ENCODE peak calls at places on chromosomes 12 and 14, in eight cellular contexts. One of them, this sample, is unnamed.

GRCh38 chr12:68557011-68557715 is 53.5 kb upstream of the RAP1B start:
- DNase-seq in epithelial cell of esophagus: peak; percentile 79
- DNase-seq in astrocyte of the spinal cord: peak; percentile 80
- DNase-seq in CD8-positive, alpha-beta memory T cell: no peak
- DNase-seq in glomerular endothelial cell: no peak
- DNase-seq in CD4-positive, alpha-beta memory T cell: no peak
- DNase-seq in GM12878: no peak
- DNase-seq in hypothalamus: no peak
- DNase-seq in this sample: no peak

GRCh38 chr12:3236345-3237153 is 159.4 kb downstream of the TSPAN9 start:
- DNase-seq in astrocyte of the spinal cord: peak; percentile 62
- DNase-seq in hypothalamus: no peak
- DNase-seq in CD8-positive, alpha-beta memory T cell: no peak
- DNase-seq in glomerular endothelial cell: no peak
- DNase-seq in epithelial cell of esophagus: peak; percentile 78
- DNase-seq in CD4-positive, alpha-beta memory T cell: no peak
- DNase-seq in GM12878: no peak
- DNase-seq in this sample: no peak

GRCh38 chr14:20278414-20278813 is 27.3 kb downstream of the TTC5 start:
- DNase-seq in CD8-positive, alpha-beta memory T cell: no peak
- DNase-seq in GM12878: no peak
- DNase-seq in epithelial cell of esophagus: peak; percentile 51
- DNase-seq in hypothalamus: no peak
- DNase-seq in CD4-positive, alpha-beta memory T cell: no peak
- DNase-seq in astrocyte of the spinal cord: no peak
- DNase-seq in glomerular endothelial cell: peak; percentile 4
- DNase-seq in this sample: no peak

GRCh38 chr12:32583535-32583934 is 95.6 kb upstream of the DNM1L start:
- DNase-seq in epithelial cell of esophagus: no peak
- DNase-seq in CD4-positive, alpha-beta memory T cell: no peak
- DNase-seq in astrocyte of the spinal cord: peak; percentile 78
- DNase-seq in GM12878: no peak
- DNase-seq in CD8-positive, alpha-beta memory T cell: no peak
- DNase-seq in hypothalamus: no peak
- DNase-seq in glomerular endothelial cell: no peak
- DNase-seq in this sample: no peak

GRCh38 chr12:88544991-88545684 is 35.1 kb downstream of the KITLG start:
- DNase-seq in astrocyte of the spinal cord: no peak
- DNase-seq in hypothalamus: no peak
- DNase-seq in glomerular endothelial cell: no peak
- DNase-seq in CD8-positive, alpha-beta memory T cell: no peak
- DNase-seq in GM12878: no peak
- DNase-seq in CD4-positive, alpha-beta memory T cell: no peak
- DNase-seq in epithelial cell of esophagus: peak; percentile 24
- DNase-seq in this sample: no peak

GRCh38 chr14:35078082-35078481 is 32.0 kb downstream of the FAM177A1 start:
- DNase-seq in glomerular endothelial cell: no peak
- DNase-seq in astrocyte of the spinal cord: no peak
- DNase-seq in epithelial cell of esophagus: no peak
- DNase-seq in CD4-positive, alpha-beta memory T cell: no peak
- DNase-seq in GM12878: no peak
- DNase-seq in CD8-positive, alpha-beta memory T cell: no peak
- DNase-seq in hypothalamus: no peak
- DNase-seq in this sample: peak; percentile 52

GRCh38 chr12:47789712-47790489 is 16.9 kb downstream of the SLC48A1 start:
- DNase-seq in epithelial cell of esophagus: no peak
- DNase-seq in hypothalamus: no peak
- DNase-seq in astrocyte of the spinal cord: no peak
- DNase-seq in CD8-positive, alpha-beta memory T cell: no peak
- DNase-seq in glomerular endothelial cell: no peak
- DNase-seq in CD4-positive, alpha-beta memory T cell: no peak
- DNase-seq in GM12878: no peak
- DNase-seq in this sample: no peak

GRCh38 chr14:59268011-59268410 is 79.5 kb downstream of the DAAM1 start:
- DNase-seq in CD4-positive, alpha-beta memory T cell: no peak
- DNase-seq in GM12878: no peak
- DNase-seq in CD8-positive, alpha-beta memory T cell: no peak
- DNase-seq in glomerular endothelial cell: no peak
- DNase-seq in hypothalamus: no peak
- DNase-seq in astrocyte of the spinal cord: no peak
- DNase-seq in epithelial cell of esophagus: peak; percentile 82
- DNase-seq in this sample: no peak

GRCh38 chr12:51643951-51644350 is 52.9 kb downstream of the SCN8A start:
- DNase-seq in astrocyte of the spinal cord: no peak
- DNase-seq in GM12878: no peak
- DNase-seq in glomerular endothelial cell: no peak
- DNase-seq in CD4-positive, alpha-beta memory T cell: no peak
- DNase-seq in CD8-positive, alpha-beta memory T cell: no peak
- DNase-seq in hypothalamus: no peak
- DNase-seq in epithelial cell of esophagus: no peak
- DNase-seq in this sample: no peak

GRCh38 chr12:3436496-3437060 is 54.4 kb upstream of the PRMT8 start:
- DNase-seq in hypothalamus: no peak
- DNase-seq in glomerular endothelial cell: no peak
- DNase-seq in astrocyte of the spinal cord: no peak
- DNase-seq in CD4-positive, alpha-beta memory T cell: no peak
- DNase-seq in epithelial cell of esophagus: no peak
- DNase-seq in CD8-positive, alpha-beta memory T cell: no peak
- DNase-seq in GM12878: no peak
- DNase-seq in this sample: no peak

GRCh38 chr12:12927211-12928079 is 24.5 kb downstream of the GPRC5D start:
- DNase-seq in hypothalamus: no peak
- DNase-seq in CD8-positive, alpha-beta memory T cell: peak; percentile 8
- DNase-seq in astrocyte of the spinal cord: peak; percentile 46
- DNase-seq in GM12878: peak; percentile 28
- DNase-seq in CD4-positive, alpha-beta memory T cell: peak; percentile 64
- DNase-seq in epithelial cell of esophagus: peak; percentile 83
- DNase-seq in glomerular endothelial cell: no peak
- DNase-seq in this sample: peak; percentile 95

GRCh38 chr12:19431407-19432308 is 7.6 kb upstream of the AEBP2 start:
- DNase-seq in hypothalamus: no peak
- DNase-seq in astrocyte of the spinal cord: peak; percentile 81
- DNase-seq in epithelial cell of esophagus: peak; percentile 96
- DNase-seq in CD8-positive, alpha-beta memory T cell: no peak
- DNase-seq in CD4-positive, alpha-beta memory T cell: no peak
- DNase-seq in GM12878: peak; percentile 30
- DNase-seq in glomerular endothelial cell: peak; percentile 37
- DNase-seq in this sample: no peak

GRCh38 chr14:58299665-58300202 is 1.4 kb downstream of the ARID4A start:
- DNase-seq in GM12878: no peak
- DNase-seq in CD4-positive, alpha-beta memory T cell: peak; percentile 36
- DNase-seq in hypothalamus: no peak
- DNase-seq in astrocyte of the spinal cord: peak; percentile 15
- DNase-seq in CD8-positive, alpha-beta memory T cell: no peak
- DNase-seq in glomerular endothelial cell: no peak
- DNase-seq in epithelial cell of esophagus: no peak
- DNase-seq in this sample: no peak

GRCh38 chr12:57175428-57176138 is 28.2 kb upstream of the LRP1-AS start:
- DNase-seq in CD8-positive, alpha-beta memory T cell: peak; percentile 12
- DNase-seq in hypothalamus: peak; percentile 26
- DNase-seq in CD4-positive, alpha-beta memory T cell: peak; percentile 43
- DNase-seq in GM12878: no peak
- DNase-seq in astrocyte of the spinal cord: peak; percentile 76
- DNase-seq in glomerular endothelial cell: no peak
- DNase-seq in epithelial cell of esophagus: peak; percentile 99
- DNase-seq in this sample: peak; percentile 72

GRCh38 chr12:5246196-5246595 is 185.7 kb upstream of the NTF3 start:
- DNase-seq in glomerular endothelial cell: no peak
- DNase-seq in CD4-positive, alpha-beta memory T cell: no peak
- DNase-seq in CD8-positive, alpha-beta memory T cell: no peak
- DNase-seq in epithelial cell of esophagus: no peak
- DNase-seq in hypothalamus: no peak
- DNase-seq in GM12878: no peak
- DNase-seq in astrocyte of the spinal cord: no peak
- DNase-seq in this sample: no peak

GRCh38 chr12:89345830-89346740 is 6.2 kb downstream of the DUSP6 start:
- DNase-seq in CD4-positive, alpha-beta memory T cell: peak; percentile 49
- DNase-seq in epithelial cell of esophagus: peak; percentile 68
- DNase-seq in hypothalamus: no peak
- DNase-seq in CD8-positive, alpha-beta memory T cell: no peak
- DNase-seq in GM12878: peak; percentile 88
- DNase-seq in glomerular endothelial cell: peak; percentile 98
- DNase-seq in astrocyte of the spinal cord: peak; percentile 77
- DNase-seq in this sample: no peak

GRCh38 chr12:131041968-131042847 is 88.5 kb downstream of the ADGRD1 start:
- DNase-seq in astrocyte of the spinal cord: no peak
- DNase-seq in glomerular endothelial cell: no peak
- DNase-seq in epithelial cell of esophagus: no peak
- DNase-seq in hypothalamus: no peak
- DNase-seq in GM12878: no peak
- DNase-seq in CD8-positive, alpha-beta memory T cell: no peak
- DNase-seq in CD4-positive, alpha-beta memory T cell: no peak
- DNase-seq in this sample: no peak

GRCh38 chr12:115394498-115395220 is 710.7 kb upstream of the TBX3 start:
- DNase-seq in CD4-positive, alpha-beta memory T cell: no peak
- DNase-seq in GM12878: no peak
- DNase-seq in glomerular endothelial cell: no peak
- DNase-seq in hypothalamus: no peak
- DNase-seq in CD8-positive, alpha-beta memory T cell: no peak
- DNase-seq in astrocyte of the spinal cord: no peak
- DNase-seq in epithelial cell of esophagus: no peak
- DNase-seq in this sample: no peak

GRCh38 chr12:113066806-113067400 is 10.4 kb downstream of the DTX1 start:
- DNase-seq in astrocyte of the spinal cord: no peak
- DNase-seq in GM12878: no peak
- DNase-seq in hypothalamus: no peak
- DNase-seq in CD8-positive, alpha-beta memory T cell: no peak
- DNase-seq in CD4-positive, alpha-beta memory T cell: no peak
- DNase-seq in glomerular endothelial cell: no peak
- DNase-seq in epithelial cell of esophagus: no peak
- DNase-seq in this sample: peak; percentile 80